ENCODE peak calls at places on chromosomes 7 and 10, in six cellular contexts. C is endothelial cell, D is fibroblast of mammary gland, A is HFFc6, E is mesothelial cell of epicardium, G is HepG2. B is an unnamed sample.

GRCh38 chr10:108970016-108970415 is 953.3 kb downstream of the XPNPEP1 start:
- DNase-seq in C (peak), D (peak), A (peak), E (peak), G (no peak), B (peak)

GRCh38 chr10:132703305-132704007 is 82.5 kb downstream of the NKX6-2 start:
- DNase-seq in C (no peak), D (no peak), A (no peak), E (no peak), G (no peak), B (peak)

GRCh38 chr7:156019308-156019707 is 207.0 kb upstream of the SHH start:
- DNase-seq in C (no peak), D (no peak), A (no peak), E (no peak), G (no peak), B (no peak)

GRCh38 chr10:117007080-117007479 is 2.1 kb upstream of the SHTN1 start:
- DNase-seq in C (no peak), D (peak), A (peak), E (no peak), G (peak), B (no peak)

GRCh38 chr7:70752794-70753241 is 379.1 kb upstream of the GALNT17 start:
- DNase-seq in C (no peak), D (peak), A (no peak), E (no peak), G (peak), B (no peak)

GRCh38 chr7:71574153-71574894 is 442.4 kb downstream of the GALNT17 start:
- DNase-seq in C (no peak), D (no peak), A (no peak), E (no peak), G (no peak), B (no peak)

GRCh38 chr10:106360870-106361269 is 803.6 kb downstream of the SORCS1 start:
- DNase-seq in C (no peak), D (peak), A (peak), E (no peak), G (no peak), B (no peak)

GRCh38 chr7:79624336-79624735 is 170.9 kb upstream of the MAGI2 start:
- DNase-seq in C (no peak), D (no peak), A (no peak), E (no peak), G (no peak), B (no peak)

GRCh38 chr10:125062244-125063208 is 97.8 kb downstream of the CTBP2 start:
- DNase-seq in C (no peak), D (no peak), A (no peak), E (no peak), G (no peak), B (no peak)

GRCh38 chr7:129095258-129095657 is 40.3 kb upstream of the TNPO3 start:
- DNase-seq in C (no peak), D (no peak), A (no peak), E (no peak), G (no peak), B (no peak)

GRCh38 chr10:110556993-110557601 is 10.4 kb upstream of the SMC3 start:
- DNase-seq in C (peak), D (peak), A (peak), E (no peak), G (peak), B (peak)

GRCh38 chr7:139739863-139740597 is 37.8 kb downstream of the HIPK2 start:
- DNase-seq in C (no peak), D (no peak), A (no peak), E (no peak), G (no peak), B (no peak)

GRCh38 chr10:69406302-69406811 is 10.4 kb downstream of the TACR2 start:
- DNase-seq in C (no peak), D (no peak), A (no peak), E (no peak), G (no peak), B (no peak)

GRCh38 chr7:137084607-137085380 is 216.3 kb downstream of the CHRM2 start:
- DNase-seq in C (no peak), D (no peak), A (no peak), E (no peak), G (no peak), B (no peak)

GRCh38 chr10:86708783-86709778 is 40.8 kb downstream of the LDB3 start:
- DNase-seq in C (no peak), D (no peak), A (no peak), E (no peak), G (no peak), B (no peak)

GRCh38 chr10:86711237-86711956 is 43.1 kb downstream of the LDB3 start:
- DNase-seq in C (peak), D (peak), A (peak), E (peak), G (peak), B (peak)

GRCh38 chr10:86711957-86712708 is 43.8 kb downstream of the LDB3 start:
- DNase-seq in C (peak), D (peak), A (no peak), E (no peak), G (no peak), B (peak)

GRCh38 chr10:86709786-86710185 is 41.5 kb downstream of the LDB3 start:
- DNase-seq in C (no peak), D (no peak), A (no peak), E (no peak), G (no peak), B (no peak)

DNA sequence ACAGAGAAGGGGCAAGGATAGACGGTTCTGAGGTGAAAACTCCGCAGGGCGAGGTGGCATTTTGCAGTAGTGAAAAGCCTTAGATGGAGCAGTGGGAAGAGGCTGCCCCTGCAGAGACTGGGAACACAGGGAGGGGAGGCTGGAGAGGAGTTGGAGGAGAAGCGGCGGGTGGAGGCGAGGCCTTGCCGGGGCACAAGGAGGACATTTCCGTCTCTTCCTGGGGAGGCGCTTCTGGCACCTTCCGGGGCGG is 42.6 kb downstream of the LDB3 start:
- DNase-seq in C (no peak), D (no peak), A (no peak), E (no peak), G (no peak), B (no peak)
- TF ChIP-seq CTCF in C (no peak), D (no peak), A (no peak), E (no peak), G (no peak), B (peak)

GRCh38 chr7:101410743-101411476 is 48.2 kb downstream of the COL26A1 start:
- DNase-seq in C (peak), D (peak), A (peak), E (peak), G (peak), B (peak)
- TF ChIP-seq CTCF in C (peak), D (peak), A (peak), E (peak), G (peak), B (peak)

GRCh38 chr7:106050002-106050742 is 61.9 kb downstream of the SYPL1 start:
- DNase-seq in C (peak), D (peak), A (peak), E (no peak), G (peak), B (peak)
- TF ChIP-seq CTCF in C (no peak), D (peak), A (peak), E (no peak), G (peak), B (no peak)

DNA sequence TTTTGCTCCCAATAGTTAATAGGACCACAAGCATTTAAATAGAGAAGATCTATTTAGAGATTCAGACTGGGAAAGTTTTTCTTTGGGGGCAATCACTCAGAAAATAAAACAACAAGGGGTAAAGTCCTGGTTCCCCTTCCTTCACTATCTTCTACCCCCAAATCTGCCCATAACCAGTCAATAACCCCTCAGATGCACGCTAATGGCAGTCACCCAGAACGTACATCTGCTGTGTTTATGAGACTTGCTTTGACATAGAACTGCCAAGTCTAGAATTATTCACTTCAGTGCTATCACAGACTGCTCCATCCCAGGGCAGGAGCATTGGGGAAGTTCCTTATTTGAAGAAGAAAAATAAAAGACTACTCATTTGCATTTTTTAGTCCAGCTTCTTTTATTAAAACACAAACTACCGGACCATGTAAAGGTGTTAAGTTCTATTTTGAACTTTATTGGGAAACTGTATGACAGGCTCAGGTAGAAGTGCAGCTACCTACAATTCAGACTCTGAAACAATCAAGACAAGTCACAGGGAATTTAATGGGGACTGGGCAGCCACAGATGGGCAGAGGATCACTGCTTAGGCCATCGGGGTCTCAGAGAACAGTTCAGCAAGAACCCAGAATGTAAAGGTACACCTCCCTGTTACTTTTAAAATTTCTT is 38.4 kb downstream of the ANK3 start:
- DNase-seq in C (no peak), D (no peak), A (no peak), E (no peak), G (no peak), B (no peak)
- TF ChIP-seq CTCF in C (no peak), D (no peak), A (no peak), E (no peak), G (no peak), B (no peak)

DNA sequence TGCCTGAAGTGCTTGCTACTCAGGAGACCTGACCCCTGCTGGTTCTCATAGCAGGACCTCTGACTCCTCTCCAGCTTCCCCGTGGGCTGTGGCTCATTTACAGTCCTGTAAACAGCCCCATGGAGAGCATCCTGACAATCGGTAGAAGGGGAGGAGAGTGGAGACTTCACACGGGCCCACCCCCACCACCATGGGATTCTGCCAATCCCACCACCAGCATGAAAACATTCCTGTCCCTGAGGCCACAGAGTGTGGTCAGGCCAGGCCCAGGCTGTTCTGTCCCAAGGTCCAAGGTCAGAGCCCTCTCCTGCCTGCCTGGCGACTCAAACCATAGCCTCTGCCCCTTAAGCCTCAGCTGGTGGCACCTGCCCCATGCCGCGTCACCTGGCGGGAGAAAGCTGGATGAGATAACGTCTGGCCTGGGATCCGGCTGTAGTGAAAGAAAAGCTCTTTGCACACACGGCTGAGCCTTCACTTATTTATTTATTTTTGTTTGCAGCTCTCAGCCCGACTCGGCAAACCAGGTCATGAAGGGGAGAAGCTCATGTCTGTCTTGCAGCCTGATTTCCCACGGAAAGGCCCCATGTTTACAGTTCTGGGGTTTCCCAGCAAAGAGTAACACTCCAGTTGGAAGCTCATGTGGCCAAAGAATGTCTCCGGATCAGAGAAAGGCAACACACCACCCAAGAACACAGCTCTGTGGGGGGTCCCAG is 293.6 kb upstream of the ZMIZ1 start:
- DNase-seq in C (no peak), D (peak), A (no peak), E (no peak), G (peak), B (no peak)
- TF ChIP-seq CTCF in C (no peak), D (no peak), A (no peak), E (no peak), G (peak), B (peak)

GRCh38 chr10:11824376-11824775 is 1.2 kb downstream of the PROSER2 start:
- DNase-seq in C (no peak), D (peak), A (no peak), E (no peak), G (peak), B (no peak)

GRCh38 chr10:11822031-11822756 is 962 bp upstream of the PROSER2 start:
- DNase-seq in C (no peak), D (no peak), A (no peak), E (no peak), G (no peak), B (no peak)

GRCh38 chr10:11822809-11823121 is 391 bp upstream of the PROSER2 start:
- DNase-seq in C (no peak), D (no peak), A (no peak), E (no peak), G (no peak), B (no peak)

GRCh38 chr10:11823989-11824346 is 812 bp downstream of the PROSER2 start:
- DNase-seq in C (no peak), D (no peak), A (no peak), E (no peak), G (no peak), B (no peak)

DNA sequence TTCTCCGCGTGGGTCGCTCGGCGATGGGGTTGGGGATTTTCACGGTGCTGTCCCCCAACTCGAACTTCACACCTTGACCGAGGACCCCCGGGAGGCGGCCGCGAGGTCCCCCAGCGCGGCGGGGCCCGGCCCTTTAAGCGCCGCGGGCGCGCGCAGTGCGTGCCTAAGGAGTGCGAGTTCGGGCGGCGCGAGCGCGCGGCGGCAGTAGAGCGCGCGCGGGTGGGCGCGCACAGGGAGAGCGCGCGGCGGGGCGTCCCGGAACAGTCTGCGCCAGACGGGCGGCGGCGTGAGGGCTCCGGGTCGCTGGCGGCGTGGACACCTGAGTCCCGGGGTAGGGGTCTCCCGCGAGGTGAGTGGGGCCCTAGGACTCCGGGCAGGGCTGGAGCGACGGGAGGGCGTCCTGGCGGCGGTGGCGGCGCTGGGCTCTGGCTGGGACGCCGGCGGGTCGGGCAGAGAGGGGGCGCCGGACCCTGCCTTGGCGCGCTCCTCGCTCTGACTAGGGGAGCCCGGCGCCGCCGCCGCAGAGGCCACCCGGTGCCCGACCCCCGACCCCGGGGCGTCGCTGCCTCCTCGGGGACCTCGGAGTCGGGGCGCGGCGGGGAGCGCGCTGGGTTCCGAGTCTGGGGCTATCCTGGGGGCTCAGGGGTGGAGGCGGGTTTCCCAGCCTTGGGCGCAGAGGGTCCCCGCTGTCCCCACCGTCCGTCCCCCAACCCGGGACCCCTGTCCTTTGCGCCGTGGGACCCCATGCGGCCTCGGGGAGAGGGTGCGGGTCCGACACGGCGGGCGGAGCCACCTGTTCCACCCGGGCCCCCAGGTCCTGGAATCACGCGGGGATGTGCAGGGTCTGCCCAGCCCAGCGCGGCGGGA is at the start of gene PROSER2:
- DNase-seq in C (peak), D (peak), A (no peak), E (peak), G (no peak), B (peak)
- TF ChIP-seq CTCF in C (no peak), D (no peak), A (peak), E (no peak), G (no peak), B (no peak)

GRCh38 chr7:100874577-100875355 is at the start of gene SRRT:
- DNase-seq in C (peak), D (peak), A (peak), E (peak), G (peak), B (peak)
- TF ChIP-seq CTCF in C (peak), D (peak), A (peak), E (peak), G (peak), B (peak)

GRCh38 chr7:44616545-44616944 is 10.1 kb downstream of the OGDH start:
- DNase-seq in C (no peak), D (no peak), A (no peak), E (no peak), G (no peak), B (no peak)

GRCh38 chr7:44617225-44617885 is 10.9 kb downstream of the OGDH start:
- DNase-seq in C (no peak), D (peak), A (peak), E (no peak), G (no peak), B (no peak)

GRCh38 chr7:44615149-44615611 is 8.8 kb downstream of the OGDH start:
- DNase-seq in C (no peak), D (peak), A (no peak), E (no peak), G (peak), B (peak)

GRCh38 chr7:44618045-44618444 is 11.6 kb downstream of the OGDH start:
- DNase-seq in C (no peak), D (no peak), A (no peak), E (no peak), G (no peak), B (no peak)

DNA sequence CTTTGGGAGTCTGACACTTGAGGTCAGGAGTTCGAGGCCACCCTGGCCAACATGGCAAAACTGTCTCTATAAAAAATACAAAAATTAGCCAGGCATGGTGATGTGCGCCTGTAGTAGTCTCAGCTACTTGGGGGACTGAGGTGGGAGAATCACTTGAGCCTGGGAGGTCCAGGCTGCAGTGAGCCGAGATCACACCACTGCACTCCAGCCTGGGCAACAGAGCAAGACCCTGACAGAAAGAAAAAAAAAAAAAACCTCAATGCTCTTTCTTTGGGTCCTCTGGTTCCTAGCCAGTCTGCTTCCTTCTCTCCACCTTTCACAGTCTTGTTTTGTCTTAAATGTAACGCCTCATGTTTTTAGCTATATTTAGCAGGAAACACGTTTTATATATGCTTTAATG is 9.4 kb downstream of the OGDH start:
- DNase-seq in C (no peak), D (no peak), A (no peak), E (no peak), G (no peak), B (no peak)
- TF ChIP-seq CTCF in C (no peak), D (no peak), A (no peak), E (no peak), G (no peak), B (no peak)

GRCh38 chr7:36389371-36390198 is at the start of gene ANLN:
- DNase-seq in C (peak), D (peak), A (peak), E (peak), G (peak), B (peak)

GRCh38 chr7:36391436-36392198 is 2.0 kb downstream of the ANLN start:
- DNase-seq in C (no peak), D (no peak), A (no peak), E (no peak), G (no peak), B (no peak)

GRCh38 chr7:36388423-36388822 is 1.2 kb upstream of the ANLN start:
- DNase-seq in C (no peak), D (no peak), A (no peak), E (no peak), G (no peak), B (no peak)

GRCh38 chr7:36387437-36388345 is 2.0 kb upstream of the ANLN start:
- DNase-seq in C (no peak), D (no peak), A (peak), E (no peak), G (no peak), B (no peak)

GRCh38 chr7:36390199-36391090 is 783 bp downstream of the ANLN start:
- DNase-seq in C (peak), D (peak), A (peak), E (peak), G (peak), B (peak)
- TF ChIP-seq CTCF in C (no peak), D (no peak), A (no peak), E (no peak), G (no peak), B (no peak)

DNA sequence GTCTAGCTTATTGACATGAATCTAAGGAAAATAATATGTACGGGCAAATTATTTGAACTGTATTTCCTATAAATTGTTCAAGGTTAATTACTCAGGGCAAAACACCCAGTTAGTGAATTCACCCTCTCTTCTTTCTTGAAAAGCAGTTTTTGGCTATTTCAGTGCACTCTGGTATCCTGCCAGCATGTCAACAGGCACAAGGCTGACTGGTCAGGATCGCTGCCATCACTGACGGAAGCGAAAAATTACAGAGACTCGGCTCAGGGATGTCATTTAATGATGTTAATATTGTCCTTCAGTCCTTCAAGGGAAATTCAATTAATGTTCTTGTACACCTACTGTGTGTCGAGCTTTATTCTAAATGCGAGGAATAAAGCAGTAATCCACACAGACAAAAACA is 28.3 kb upstream of the OLAH start:
- DNase-seq in C (no peak), D (no peak), A (no peak), E (no peak), G (no peak), B (no peak)
- TF ChIP-seq CTCF in C (no peak), D (no peak), A (no peak), E (no peak), G (no peak), B (no peak)